ENCODE peak calls at places on chromosomes 6 and 20, in six cellular contexts. G is dorsolateral prefrontal cortex; M is GM03348; U is hypothalamus; P is naive thymus-derived CD4-positive, alpha-beta T cell; A is lung microvascular endothelial cell. J is an unnamed sample.

GRCh38 chr20:48278961-48279481 is 493.7 kb upstream of the SULF2 start:
- DNase-seq in A (peak; percentile 94), U (no peak), G (no peak), M (no peak), P (no peak), J (no peak)

GRCh38 chr20:34626978-34627377 is 49.9 kb downstream of the PIGU start:
- DNase-seq in P (no peak), U (no peak), A (peak; percentile 34), M (no peak), G (no peak), J (no peak)

GRCh38 chr6:144912474-144912873 is 627.3 kb downstream of the UTRN start:
- DNase-seq in P (no peak), G (no peak), A (peak; percentile 62), U (no peak), M (peak; percentile 80), J (no peak)

GRCh38 chr6:166657531-166657930 is 30.5 kb upstream of the RPS6KA2 start:
- DNase-seq in G (no peak), U (no peak), M (no peak), P (no peak), A (no peak), J (no peak)

GRCh38 chr6:29230666-29231065 is 60.0 kb downstream of the OR2J2 start:
- DNase-seq in M (no peak), P (no peak), U (no peak), G (no peak), A (no peak), J (no peak)

GRCh38 chr20:58921564-58921963 is 59.5 kb upstream of the NELFCD start:
- DNase-seq in U (no peak), M (no peak), P (no peak), A (no peak), G (no peak), J (no peak)

GRCh38 chr6:170199716-170200115 is 91.2 kb downstream of the DLL1 start:
- DNase-seq in U (no peak), M (no peak), A (no peak), P (no peak), G (no peak), J (no peak)

GRCh38 chr20:19382371-19382770 is 169.9 kb downstream of the SLC24A3 start:
- DNase-seq in G (no peak), A (no peak), M (no peak), P (no peak), U (no peak), J (no peak)

GRCh38 chr20:60046436-60046835 is 88.2 kb downstream of the CDH26 start:
- DNase-seq in P (no peak), A (no peak), M (no peak), U (no peak), G (no peak), J (no peak)

GRCh38 chr6:169073311-169073710 is 180.3 kb downstream of the THBS2 start:
- DNase-seq in M (peak; percentile 82), U (no peak), A (no peak), P (no peak), G (no peak), J (no peak)

GRCh38 chr6:51565472-51565871 is 521.9 kb downstream of the PKHD1 start:
- DNase-seq in G (no peak), A (no peak), M (no peak), P (no peak), U (no peak), J (no peak)

GRCh38 chr6:13455604-13456003 is 31.8 kb downstream of the GFOD1 start:
- DNase-seq in P (no peak), A (no peak), M (no peak), G (no peak), U (peak; percentile 8), J (peak; percentile 90)

GRCh38 chr20:45289942-45290676 is 16.5 kb upstream of the RBPJL start:
- DNase-seq in U (no peak), M (no peak), G (no peak), P (no peak), A (no peak), J (no peak)

GRCh38 chr6:31664790-31665500 is at the start of gene GPANK1:
- DNase-seq in M (peak; percentile 78), P (peak; percentile 91), G (peak; percentile 90), U (peak; percentile 65), A (peak; percentile 95), J (peak; percentile 93)

GRCh38 chr20:35005463-35005961 is 49.8 kb downstream of the MYH7B start:
- DNase-seq in M (no peak), P (no peak), U (no peak), A (no peak), G (peak; percentile 30), J (no peak)

GRCh38 chr20:63885264-63886053 is 9.5 kb upstream of the DNAJC5 start:
- DNase-seq in U (no peak), G (no peak), A (no peak), M (no peak), P (no peak), J (no peak)

GRCh38 chr20:21796059-21796458 is 90.6 kb downstream of the PAX1 start:
- DNase-seq in M (no peak), U (no peak), G (no peak), A (no peak), P (no peak), J (peak; percentile 49)

GRCh38 chr6:169425628-169426370 is 172.2 kb upstream of the THBS2 start:
- DNase-seq in U (no peak), P (no peak), G (no peak), A (no peak), M (peak; percentile 33), J (no peak)

GRCh38 chr6:130001229-130001554 is 17.2 kb upstream of the L3MBTL3 start:
- DNase-seq in A (no peak), U (no peak), P (no peak), M (no peak), G (no peak), J (no peak)